ENCODE peak calls at places on chromosome 11, in six cellular contexts. One of them, this sample, is unnamed.

GRCh38 chr11:33403344-33403743 is 146.2 kb downstream of the HIPK3 start:
- DNase-seq in fibroblast of pulmonary artery: no peak
- DNase-seq in AG10803: no peak
- DNase-seq in HFF-Myc: no peak
- DNase-seq in neural progenitor cell: no peak
- DNase-seq in uterus: no peak
- DNase-seq in this sample: no peak

GRCh38 chr11:97979741-97980140 is 1041.0 kb upstream of the CNTN5 start:
- DNase-seq in fibroblast of pulmonary artery: no peak
- DNase-seq in AG10803: peak
- DNase-seq in HFF-Myc: no peak
- DNase-seq in neural progenitor cell: no peak
- DNase-seq in uterus: no peak
- DNase-seq in this sample: peak

GRCh38 chr11:10984250-10984649 is 126.4 kb upstream of the ZBED5 start:
- DNase-seq in fibroblast of pulmonary artery: no peak
- DNase-seq in AG10803: no peak
- DNase-seq in HFF-Myc: no peak
- DNase-seq in neural progenitor cell: peak
- DNase-seq in uterus: no peak
- DNase-seq in this sample: no peak

GRCh38 chr11:63829823-63830489 is 9.0 kb upstream of the MARK2 start:
- DNase-seq in fibroblast of pulmonary artery: peak
- DNase-seq in AG10803: no peak
- DNase-seq in HFF-Myc: peak
- DNase-seq in neural progenitor cell: peak
- DNase-seq in uterus: no peak
- DNase-seq in this sample: no peak

GRCh38 chr11:128555606-128556005 is 31.8 kb downstream of the ETS1 start:
- DNase-seq in fibroblast of pulmonary artery: peak
- DNase-seq in AG10803: peak
- DNase-seq in HFF-Myc: no peak
- DNase-seq in neural progenitor cell: peak
- DNase-seq in uterus: no peak
- DNase-seq in this sample: no peak

GRCh38 chr11:12128191-12128841 is 17.9 kb downstream of the MICAL2 start:
- DNase-seq in fibroblast of pulmonary artery: no peak
- DNase-seq in AG10803: no peak
- DNase-seq in HFF-Myc: no peak
- DNase-seq in neural progenitor cell: no peak
- DNase-seq in uterus: no peak
- DNase-seq in this sample: no peak

GRCh38 chr11:67051494-67051893 is 5.2 kb upstream of the RHOD start:
- DNase-seq in fibroblast of pulmonary artery: no peak
- DNase-seq in AG10803: no peak
- DNase-seq in HFF-Myc: no peak
- DNase-seq in neural progenitor cell: no peak
- DNase-seq in uterus: no peak
- DNase-seq in this sample: no peak

GRCh38 chr11:111225871-111226270 is 19.7 kb upstream of the POU2AF2 start:
- DNase-seq in fibroblast of pulmonary artery: no peak
- DNase-seq in AG10803: no peak
- DNase-seq in HFF-Myc: no peak
- DNase-seq in neural progenitor cell: no peak
- DNase-seq in uterus: no peak
- DNase-seq in this sample: no peak

GRCh38 chr11:27385245-27385644 is 22.2 kb upstream of the CCDC34 start:
- DNase-seq in fibroblast of pulmonary artery: peak
- DNase-seq in AG10803: peak
- DNase-seq in HFF-Myc: no peak
- DNase-seq in neural progenitor cell: no peak
- DNase-seq in uterus: no peak
- DNase-seq in this sample: peak

GRCh38 chr11:106990322-106990721 is 28.0 kb downstream of the GUCY1A2 start:
- DNase-seq in fibroblast of pulmonary artery: no peak
- DNase-seq in AG10803: no peak
- DNase-seq in HFF-Myc: no peak
- DNase-seq in neural progenitor cell: no peak
- DNase-seq in uterus: no peak
- DNase-seq in this sample: no peak

GRCh38 chr11:86574493-86575207 is 97.8 kb downstream of the ME3 start:
- DNase-seq in fibroblast of pulmonary artery: peak
- DNase-seq in AG10803: no peak
- DNase-seq in HFF-Myc: no peak
- DNase-seq in neural progenitor cell: no peak
- DNase-seq in uterus: no peak
- DNase-seq in this sample: no peak

GRCh38 chr11:111335124-111335535 is 36.8 kb downstream of the POU2AF3 start:
- DNase-seq in fibroblast of pulmonary artery: no peak
- DNase-seq in AG10803: no peak
- DNase-seq in HFF-Myc: no peak
- DNase-seq in neural progenitor cell: no peak
- DNase-seq in uterus: no peak
- DNase-seq in this sample: no peak

GRCh38 chr11:128289048-128289447 is 298.3 kb downstream of the ETS1 start:
- DNase-seq in fibroblast of pulmonary artery: no peak
- DNase-seq in AG10803: no peak
- DNase-seq in HFF-Myc: no peak
- DNase-seq in neural progenitor cell: no peak
- DNase-seq in uterus: no peak
- DNase-seq in this sample: no peak

GRCh38 chr11:454801-455565 is 4.9 kb downstream of the PTDSS2 start:
- DNase-seq in fibroblast of pulmonary artery: no peak
- DNase-seq in AG10803: no peak
- DNase-seq in HFF-Myc: no peak
- DNase-seq in neural progenitor cell: no peak
- DNase-seq in uterus: no peak
- DNase-seq in this sample: no peak

DNA sequence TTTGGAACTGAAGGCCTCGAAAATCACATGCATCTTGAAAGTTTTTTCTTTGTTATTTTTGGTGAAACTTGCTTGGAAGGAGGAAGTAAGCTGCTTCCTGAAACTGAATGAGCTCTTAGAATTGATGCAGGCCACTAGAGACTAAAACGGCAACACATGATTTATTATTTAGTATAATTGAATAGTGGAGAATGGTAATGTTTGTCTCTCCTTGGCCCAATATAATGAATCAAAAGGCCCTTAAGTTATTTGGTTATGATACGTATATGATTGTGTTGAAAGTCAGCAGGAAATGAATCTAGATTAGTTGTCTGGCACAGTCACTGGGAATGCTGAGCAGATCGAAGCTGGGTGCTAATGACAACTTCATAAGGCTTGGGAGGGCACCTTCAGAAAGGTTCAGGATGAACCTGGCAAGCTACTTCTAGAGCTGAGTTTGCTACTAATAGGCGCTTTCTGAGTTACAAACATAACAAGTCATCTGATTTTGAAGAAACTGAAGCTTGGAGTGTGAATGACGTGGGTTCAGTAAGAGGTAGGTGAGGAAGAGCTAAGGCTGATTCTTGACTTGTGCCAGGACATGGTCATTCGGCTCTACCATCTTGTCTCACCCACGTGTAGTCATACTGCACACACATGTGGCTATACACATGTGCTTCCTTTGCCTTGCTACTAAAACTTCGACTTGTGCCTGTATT is 56.2 kb downstream of the SWAP70 start:
- DNase-seq in fibroblast of pulmonary artery: peak
- DNase-seq in AG10803: no peak
- DNase-seq in HFF-Myc: no peak
- DNase-seq in neural progenitor cell: no peak
- DNase-seq in uterus: no peak
- DNase-seq in this sample: no peak
- H3K4me3 ChIP-seq in fibroblast of pulmonary artery: no peak
- H3K4me3 ChIP-seq in AG10803: no peak
- H3K4me3 ChIP-seq in HFF-Myc: no peak
- H3K4me3 ChIP-seq in neural progenitor cell: no peak
- H3K4me3 ChIP-seq in uterus: no peak
- H3K4me3 ChIP-seq in this sample: no peak

GRCh38 chr11:72309074-72309598 is 65.2 kb upstream of the PHOX2A start:
- DNase-seq in fibroblast of pulmonary artery: no peak
- DNase-seq in AG10803: no peak
- DNase-seq in HFF-Myc: no peak
- DNase-seq in neural progenitor cell: no peak
- DNase-seq in uterus: no peak
- DNase-seq in this sample: no peak
- TF ChIP-seq CTCF in fibroblast of pulmonary artery: no peak
- TF ChIP-seq CTCF in AG10803: no peak
- TF ChIP-seq CTCF in HFF-Myc: no peak
- TF ChIP-seq CTCF in neural progenitor cell: no peak
- TF ChIP-seq CTCF in uterus: no peak
- TF ChIP-seq CTCF in this sample: no peak

GRCh38 chr11:22830082-22830414 is 447 bp upstream of the SVIP start:
- DNase-seq in fibroblast of pulmonary artery: no peak
- DNase-seq in AG10803: no peak
- DNase-seq in HFF-Myc: no peak
- DNase-seq in neural progenitor cell: no peak
- DNase-seq in uterus: no peak
- DNase-seq in this sample: no peak
- H3K4me3 ChIP-seq in fibroblast of pulmonary artery: peak
- H3K4me3 ChIP-seq in AG10803: peak
- H3K4me3 ChIP-seq in HFF-Myc: peak
- H3K4me3 ChIP-seq in neural progenitor cell: peak
- H3K4me3 ChIP-seq in uterus: peak
- H3K4me3 ChIP-seq in this sample: peak

GRCh38 chr11:117822031-117822521 is 2.5 kb downstream of the FXYD2 start:
- DNase-seq in fibroblast of pulmonary artery: peak
- DNase-seq in AG10803: no peak
- DNase-seq in HFF-Myc: no peak
- DNase-seq in neural progenitor cell: peak
- DNase-seq in uterus: no peak
- DNase-seq in this sample: no peak
- TF ChIP-seq CTCF in fibroblast of pulmonary artery: peak
- TF ChIP-seq CTCF in AG10803: peak
- TF ChIP-seq CTCF in HFF-Myc: peak
- TF ChIP-seq CTCF in neural progenitor cell: peak
- TF ChIP-seq CTCF in uterus: peak
- TF ChIP-seq CTCF in this sample: peak

GRCh38 chr11:73660497-73661034 is 14.2 kb downstream of the PLEKHB1 start:
- DNase-seq in fibroblast of pulmonary artery: no peak
- DNase-seq in AG10803: no peak
- DNase-seq in HFF-Myc: no peak
- DNase-seq in neural progenitor cell: no peak
- DNase-seq in uterus: no peak
- DNase-seq in this sample: no peak
- H3K4me3 ChIP-seq in fibroblast of pulmonary artery: peak
- H3K4me3 ChIP-seq in AG10803: peak
- H3K4me3 ChIP-seq in HFF-Myc: peak
- H3K4me3 ChIP-seq in neural progenitor cell: no peak
- H3K4me3 ChIP-seq in uterus: no peak
- H3K4me3 ChIP-seq in this sample: peak

GRCh38 chr11:69912911-69913451 is 93.8 kb upstream of the FGF3 start:
- DNase-seq in fibroblast of pulmonary artery: no peak
- DNase-seq in AG10803: no peak
- DNase-seq in HFF-Myc: no peak
- DNase-seq in neural progenitor cell: peak
- DNase-seq in uterus: peak
- DNase-seq in this sample: no peak
- TF ChIP-seq CTCF in fibroblast of pulmonary artery: peak
- TF ChIP-seq CTCF in AG10803: peak
- TF ChIP-seq CTCF in HFF-Myc: peak
- TF ChIP-seq CTCF in neural progenitor cell: peak
- TF ChIP-seq CTCF in uterus: no peak
- TF ChIP-seq CTCF in this sample: peak

GRCh38 chr11:122981388-122982264 is at the start of gene BSX:
- DNase-seq in fibroblast of pulmonary artery: peak
- DNase-seq in AG10803: peak
- DNase-seq in HFF-Myc: no peak
- DNase-seq in neural progenitor cell: peak
- DNase-seq in uterus: no peak
- DNase-seq in this sample: peak
- H3K4me3 ChIP-seq in fibroblast of pulmonary artery: no peak
- H3K4me3 ChIP-seq in AG10803: no peak
- H3K4me3 ChIP-seq in HFF-Myc: no peak
- H3K4me3 ChIP-seq in neural progenitor cell: no peak
- H3K4me3 ChIP-seq in uterus: no peak
- H3K4me3 ChIP-seq in this sample: no peak

GRCh38 chr11:114196994-114197702 is 99.1 kb upstream of the NNMT start:
- DNase-seq in fibroblast of pulmonary artery: no peak
- DNase-seq in AG10803: no peak
- DNase-seq in HFF-Myc: no peak
- DNase-seq in neural progenitor cell: no peak
- DNase-seq in uterus: no peak
- DNase-seq in this sample: no peak

GRCh38 chr11:114193730-114194674 is 102.2 kb upstream of the NNMT start:
- DNase-seq in fibroblast of pulmonary artery: peak
- DNase-seq in AG10803: no peak
- DNase-seq in HFF-Myc: no peak
- DNase-seq in neural progenitor cell: no peak
- DNase-seq in uterus: no peak
- DNase-seq in this sample: no peak

GRCh38 chr11:114197799-114198500 is 98.2 kb upstream of the NNMT start:
- DNase-seq in fibroblast of pulmonary artery: peak
- DNase-seq in AG10803: peak
- DNase-seq in HFF-Myc: peak
- DNase-seq in neural progenitor cell: no peak
- DNase-seq in uterus: peak
- DNase-seq in this sample: peak

GRCh38 chr11:114199051-114199450 is 97.1 kb upstream of the NNMT start:
- DNase-seq in fibroblast of pulmonary artery: no peak
- DNase-seq in AG10803: no peak
- DNase-seq in HFF-Myc: no peak
- DNase-seq in neural progenitor cell: no peak
- DNase-seq in uterus: no peak
- DNase-seq in this sample: no peak

GRCh38 chr11:114195981-114196731 is 100.0 kb upstream of the NNMT start:
- DNase-seq in fibroblast of pulmonary artery: peak
- DNase-seq in AG10803: no peak
- DNase-seq in HFF-Myc: no peak
- DNase-seq in neural progenitor cell: no peak
- DNase-seq in uterus: no peak
- DNase-seq in this sample: no peak
- TF ChIP-seq CTCF in fibroblast of pulmonary artery: no peak
- TF ChIP-seq CTCF in AG10803: peak
- TF ChIP-seq CTCF in HFF-Myc: no peak
- TF ChIP-seq CTCF in neural progenitor cell: no peak
- TF ChIP-seq CTCF in uterus: no peak
- TF ChIP-seq CTCF in this sample: peak